ENCODE peak calls at places on chromosomes 7 and 10, in seven cellular contexts. One of them, this sample, is unnamed.

GRCh38 chr7:12133865-12134264 is 77.2 kb upstream of the TMEM106B start:
- DNase-seq in HEK293T: no peak
- DNase-seq in head of caudate nucleus: no peak
- DNase-seq in NCI-H460: no peak
- DNase-seq in HCT116: no peak
- DNase-seq in spleen: no peak
- DNase-seq in mucosa of gallbladder: no peak
- DNase-seq in this sample: peak

GRCh38 chr10:77888356-77888703 is 38.2 kb downstream of the DLG5 start:
- DNase-seq in head of caudate nucleus: no peak
- DNase-seq in spleen: no peak
- DNase-seq in mucosa of gallbladder: no peak
- DNase-seq in HCT116: no peak
- DNase-seq in NCI-H460: no peak
- DNase-seq in HEK293T: no peak
- DNase-seq in this sample: no peak

GRCh38 chr7:87179180-87179579 is 26.9 kb downstream of the DMTF1 start:
- DNase-seq in mucosa of gallbladder: no peak
- DNase-seq in HEK293T: no peak
- DNase-seq in NCI-H460: no peak
- DNase-seq in HCT116: no peak
- DNase-seq in spleen: no peak
- DNase-seq in head of caudate nucleus: no peak
- DNase-seq in this sample: no peak

GRCh38 chr10:17673517-17674051 is 29.6 kb downstream of the STAM start:
- DNase-seq in HCT116: peak
- DNase-seq in NCI-H460: peak
- DNase-seq in HEK293T: no peak
- DNase-seq in mucosa of gallbladder: no peak
- DNase-seq in head of caudate nucleus: no peak
- DNase-seq in spleen: no peak
- DNase-seq in this sample: no peak

GRCh38 chr7:17946591-17946990 is 6.3 kb upstream of the SNX13 start:
- DNase-seq in HCT116: no peak
- DNase-seq in NCI-H460: no peak
- DNase-seq in HEK293T: no peak
- DNase-seq in head of caudate nucleus: no peak
- DNase-seq in mucosa of gallbladder: no peak
- DNase-seq in spleen: no peak
- DNase-seq in this sample: no peak

GRCh38 chr7:84548366-84549085 is 353.9 kb upstream of the SEMA3A start:
- DNase-seq in spleen: no peak
- DNase-seq in NCI-H460: no peak
- DNase-seq in HEK293T: no peak
- DNase-seq in HCT116: no peak
- DNase-seq in head of caudate nucleus: no peak
- DNase-seq in mucosa of gallbladder: no peak
- DNase-seq in this sample: no peak

GRCh38 chr10:111297351-111297848 is 220.6 kb downstream of the ADRA2A start:
- DNase-seq in head of caudate nucleus: no peak
- DNase-seq in spleen: no peak
- DNase-seq in mucosa of gallbladder: no peak
- DNase-seq in HEK293T: no peak
- DNase-seq in NCI-H460: no peak
- DNase-seq in HCT116: no peak
- DNase-seq in this sample: no peak

GRCh38 chr10:43973801-43974200 is 325.1 kb upstream of the ZNF32 start:
- DNase-seq in spleen: no peak
- DNase-seq in NCI-H460: no peak
- DNase-seq in head of caudate nucleus: no peak
- DNase-seq in HEK293T: no peak
- DNase-seq in HCT116: no peak
- DNase-seq in mucosa of gallbladder: no peak
- DNase-seq in this sample: no peak

GRCh38 chr7:133857376-133858119 is 269.6 kb upstream of the LRGUK start:
- DNase-seq in HEK293T: no peak
- DNase-seq in NCI-H460: no peak
- DNase-seq in mucosa of gallbladder: no peak
- DNase-seq in spleen: no peak
- DNase-seq in HCT116: no peak
- DNase-seq in head of caudate nucleus: peak
- DNase-seq in this sample: no peak

GRCh38 chr10:30396708-30397107 is 37.3 kb upstream of the MAP3K8 start:
- DNase-seq in HEK293T: no peak
- DNase-seq in spleen: no peak
- DNase-seq in NCI-H460: no peak
- DNase-seq in HCT116: no peak
- DNase-seq in mucosa of gallbladder: no peak
- DNase-seq in head of caudate nucleus: no peak
- DNase-seq in this sample: no peak

GRCh38 chr7:115910541-115911164 is 119.9 kb downstream of the TFEC start:
- DNase-seq in spleen: no peak
- DNase-seq in NCI-H460: peak
- DNase-seq in HEK293T: peak
- DNase-seq in head of caudate nucleus: no peak
- DNase-seq in mucosa of gallbladder: no peak
- DNase-seq in HCT116: peak
- DNase-seq in this sample: no peak

GRCh38 chr7:26664735-26665420 is 199.5 kb downstream of the SKAP2 start:
- DNase-seq in NCI-H460: no peak
- DNase-seq in head of caudate nucleus: no peak
- DNase-seq in HEK293T: no peak
- DNase-seq in mucosa of gallbladder: no peak
- DNase-seq in spleen: peak
- DNase-seq in HCT116: no peak
- DNase-seq in this sample: peak

GRCh38 chr10:110556296-110556695 is 11.2 kb upstream of the SMC3 start:
- DNase-seq in NCI-H460: no peak
- DNase-seq in HCT116: no peak
- DNase-seq in mucosa of gallbladder: no peak
- DNase-seq in spleen: no peak
- DNase-seq in head of caudate nucleus: no peak
- DNase-seq in HEK293T: no peak
- DNase-seq in this sample: no peak

GRCh38 chr7:102306916-102307677 is 20.4 kb downstream of the SH2B2 start:
- DNase-seq in HCT116: no peak
- DNase-seq in spleen: peak
- DNase-seq in NCI-H460: no peak
- DNase-seq in HEK293T: no peak
- DNase-seq in head of caudate nucleus: peak
- DNase-seq in mucosa of gallbladder: peak
- DNase-seq in this sample: no peak

GRCh38 chr7:129501760-129502707 is at the start of gene SMKR1:
- DNase-seq in HEK293T: peak
- DNase-seq in HCT116: peak
- DNase-seq in mucosa of gallbladder: peak
- DNase-seq in NCI-H460: peak
- DNase-seq in spleen: peak
- DNase-seq in head of caudate nucleus: peak
- DNase-seq in this sample: peak

GRCh38 chr7:479115-479947 is 40.3 kb downstream of the PDGFA start:
- DNase-seq in head of caudate nucleus: peak
- DNase-seq in HCT116: no peak
- DNase-seq in HEK293T: no peak
- DNase-seq in spleen: peak
- DNase-seq in mucosa of gallbladder: no peak
- DNase-seq in NCI-H460: no peak
- DNase-seq in this sample: no peak

GRCh38 chr7:2613926-2614613 is 17.7 kb upstream of the TTYH3 start:
- DNase-seq in NCI-H460: no peak
- DNase-seq in HCT116: no peak
- DNase-seq in mucosa of gallbladder: peak
- DNase-seq in spleen: no peak
- DNase-seq in head of caudate nucleus: peak
- DNase-seq in HEK293T: no peak
- DNase-seq in this sample: no peak

GRCh38 chr7:17965600-17965999 is 25.3 kb upstream of the SNX13 start:
- DNase-seq in head of caudate nucleus: no peak
- DNase-seq in HEK293T: no peak
- DNase-seq in spleen: no peak
- DNase-seq in mucosa of gallbladder: no peak
- DNase-seq in HCT116: no peak
- DNase-seq in NCI-H460: no peak
- DNase-seq in this sample: no peak

GRCh38 chr10:102645388-102645740 is 1.1 kb downstream of the TRIM8 start:
- DNase-seq in NCI-H460: peak
- DNase-seq in spleen: peak
- DNase-seq in mucosa of gallbladder: peak
- DNase-seq in HEK293T: no peak
- DNase-seq in head of caudate nucleus: peak
- DNase-seq in HCT116: peak
- DNase-seq in this sample: peak

GRCh38 chr10:121172406-121172805 is 321.2 kb downstream of the WDR11 start:
- DNase-seq in HEK293T: no peak
- DNase-seq in mucosa of gallbladder: no peak
- DNase-seq in HCT116: no peak
- DNase-seq in spleen: no peak
- DNase-seq in head of caudate nucleus: no peak
- DNase-seq in NCI-H460: no peak
- DNase-seq in this sample: no peak

GRCh38 chr10:97325754-97326153 is 6.7 kb downstream of the FRAT1 start:
- DNase-seq in HCT116: no peak
- DNase-seq in HEK293T: no peak
- DNase-seq in head of caudate nucleus: peak
- DNase-seq in spleen: no peak
- DNase-seq in NCI-H460: no peak
- DNase-seq in mucosa of gallbladder: no peak
- DNase-seq in this sample: no peak

GRCh38 chr7:6476596-6477374 is 29.0 kb upstream of the DAGLB start:
- DNase-seq in HCT116: no peak
- DNase-seq in mucosa of gallbladder: no peak
- DNase-seq in HEK293T: no peak
- DNase-seq in spleen: no peak
- DNase-seq in NCI-H460: no peak
- DNase-seq in head of caudate nucleus: no peak
- DNase-seq in this sample: no peak

GRCh38 chr10:103276251-103276936 is 544 bp upstream of the INA start:
- DNase-seq in HEK293T: no peak
- DNase-seq in spleen: no peak
- DNase-seq in head of caudate nucleus: no peak
- DNase-seq in NCI-H460: no peak
- DNase-seq in mucosa of gallbladder: no peak
- DNase-seq in HCT116: no peak
- DNase-seq in this sample: no peak

GRCh38 chr7:70619659-70620058 is 512.3 kb upstream of the GALNT17 start:
- DNase-seq in mucosa of gallbladder: no peak
- DNase-seq in NCI-H460: no peak
- DNase-seq in head of caudate nucleus: no peak
- DNase-seq in HCT116: no peak
- DNase-seq in HEK293T: no peak
- DNase-seq in spleen: no peak
- DNase-seq in this sample: no peak

GRCh38 chr7:24498439-24498838 is 74.8 kb upstream of the PALS2 start:
- DNase-seq in HEK293T: no peak
- DNase-seq in HCT116: no peak
- DNase-seq in spleen: no peak
- DNase-seq in mucosa of gallbladder: no peak
- DNase-seq in head of caudate nucleus: no peak
- DNase-seq in NCI-H460: no peak
- DNase-seq in this sample: no peak

GRCh38 chr10:24706479-24707118 is 17.1 kb downstream of the ARHGAP21 start:
- DNase-seq in HEK293T: peak
- DNase-seq in mucosa of gallbladder: no peak
- DNase-seq in NCI-H460: peak
- DNase-seq in spleen: no peak
- DNase-seq in HCT116: no peak
- DNase-seq in head of caudate nucleus: peak
- DNase-seq in this sample: peak

GRCh38 chr7:44463169-44463808 is 27.2 kb downstream of the NUDCD3 start:
- DNase-seq in mucosa of gallbladder: no peak
- DNase-seq in spleen: no peak
- DNase-seq in HEK293T: no peak
- DNase-seq in head of caudate nucleus: no peak
- DNase-seq in HCT116: no peak
- DNase-seq in NCI-H460: no peak
- DNase-seq in this sample: no peak